ENCODE peak calls at places on chromosomes 5 and 9, in eight cellular contexts. I, M, C, J, Y, V, F and Q are unnamed samples.

GRCh38 chr5:141848771-141849370 is 29.3 kb downstream of the PCDH1 start:
- DNase-seq in I (peak; percentile 76), V (peak; percentile 33), Y (no peak), J (peak; percentile 80), C (peak; percentile 96), M (peak; percentile 83), F (peak; percentile 54), Q (no peak)

GRCh38 chr9:92001244-92001643 is 51.2 kb upstream of the ROR2 start:
- DNase-seq in Y (peak; percentile 62), V (no peak), J (no peak), M (no peak), I (no peak), F (no peak), C (no peak), Q (no peak)

GRCh38 chr9:136587145-136587943 is 41.5 kb upstream of the NOTCH1 start:
- DNase-seq in C (peak; percentile 92), V (no peak), M (no peak), F (no peak), Y (no peak), I (peak; percentile 27), J (peak; percentile 31), Q (no peak)

GRCh38 chr5:117266237-117266725 is 691.7 kb upstream of the SEMA6A start:
- DNase-seq in F (no peak), I (peak; percentile 1), V (no peak), M (no peak), Y (no peak), J (no peak), C (no peak), Q (no peak)

GRCh38 chr9:29214702-29215248 is 1641.5 kb upstream of the C9orf72 start:
- DNase-seq in J (no peak), Y (no peak), F (no peak), M (no peak), C (peak; percentile 73), V (peak; percentile 15), I (no peak), Q (peak; percentile 23)

GRCh38 chr9:33151007-33151557 is 16.1 kb downstream of the B4GALT1 start:
- DNase-seq in M (peak; percentile 53), F (no peak), J (no peak), I (peak; percentile 98), Y (peak; percentile 94), C (peak; percentile 51), V (no peak), Q (no peak)

GRCh38 chr5:97943036-97943435 is 760.0 kb upstream of the RIOK2 start:
- DNase-seq in C (no peak), V (no peak), F (no peak), I (no peak), J (no peak), Y (no peak), M (no peak), Q (no peak)

GRCh38 chr9:128118472-128118857 is 9.1 kb downstream of the PTGES2 start:
- DNase-seq in I (no peak), C (no peak), M (no peak), J (no peak), V (no peak), F (no peak), Y (no peak), Q (peak; percentile 3)

GRCh38 chr5:175878544-175879438 is 7.4 kb downstream of the CPLX2 start:
- DNase-seq in V (no peak), J (peak; percentile 29), I (no peak), M (no peak), C (peak; percentile 83), F (no peak), Y (no peak), Q (no peak)

GRCh38 chr5:145554399-145554798 is 280.7 kb downstream of the PRELID2 start:
- DNase-seq in F (no peak), M (no peak), V (no peak), J (no peak), C (no peak), Y (peak; percentile 35), I (peak; percentile 86), Q (no peak)

GRCh38 chr5:14270212-14270702 is 127.1 kb downstream of the TRIO start:
- DNase-seq in J (no peak), Y (no peak), M (peak; percentile 76), I (peak; percentile 71), V (peak; percentile 21), C (peak; percentile 76), F (peak; percentile 68), Q (no peak)

GRCh38 chr9:84670106-84670800 is 724 bp downstream of the NTRK2 start:
- DNase-seq in I (peak; percentile 21), M (no peak), F (peak; percentile 18), Y (no peak), J (no peak), V (peak; percentile 16), C (peak; percentile 87), Q (peak; percentile 46)
- TF ChIP-seq CTCF in I (no peak), M (no peak), F (no peak), Y (no peak), J (no peak), V (no peak), C (peak; percentile 7), Q (peak; percentile 5)

GRCh38 chr9:69412741-69413150 is 87.7 kb downstream of the ENTREP1 start:
- DNase-seq in V (peak; percentile 64), C (peak; percentile 96), Y (peak; percentile 16), F (no peak), I (peak; percentile 53), M (peak; percentile 62), J (peak; percentile 73), Q (peak; percentile 76)
- TF ChIP-seq CTCF in V (peak; percentile 75), C (peak; percentile 89), Y (peak; percentile 91), F (no peak), I (peak; percentile 82), M (peak; percentile 49), J (peak; percentile 57), Q (peak; percentile 60)

DNA sequence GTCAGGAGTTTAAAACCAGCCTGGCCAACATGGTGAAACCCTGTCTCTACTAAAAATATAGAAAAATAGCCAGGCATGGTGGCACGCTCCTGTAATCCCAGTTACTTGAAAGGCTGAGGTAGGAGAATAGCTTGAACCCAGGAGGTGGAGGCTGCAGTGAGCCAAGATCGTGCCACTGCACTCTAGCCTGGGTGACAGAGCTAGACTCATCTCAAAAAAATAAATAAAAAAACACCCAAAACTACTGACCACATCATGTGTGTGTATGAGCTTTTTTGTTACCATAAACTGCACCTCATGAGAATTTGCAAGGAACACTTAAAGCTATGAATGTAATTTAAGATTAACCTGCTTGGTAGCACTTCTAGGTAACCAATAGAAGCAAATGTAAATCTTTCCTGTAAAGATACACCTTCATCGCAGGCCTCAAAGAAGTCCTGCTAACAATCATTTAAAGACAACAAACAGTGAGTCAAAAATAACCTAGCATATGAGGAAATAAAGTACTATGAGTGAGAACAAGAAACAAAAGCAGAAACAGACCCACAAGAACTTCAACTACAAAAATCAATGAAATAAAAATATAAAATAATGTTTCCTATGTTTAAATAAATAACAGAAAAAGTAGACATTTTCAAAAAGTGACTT is 13.0 kb downstream of the SLC38A9 start:
- DNase-seq in M (no peak), C (no peak), I (no peak), J (no peak), V (no peak), Y (no peak), F (peak; percentile 29), Q (no peak)
- TF ChIP-seq CTCF in M (no peak), C (no peak), I (no peak), J (no peak), V (no peak), Y (no peak), F (no peak), Q (no peak)

GRCh38 chr5:126454081-126454480 is 30.9 kb downstream of the GRAMD2B start:
- DNase-seq in I (peak; percentile 19), V (no peak), M (no peak), F (no peak), C (no peak), J (no peak), Y (no peak), Q (no peak)

GRCh38 chr5:126456217-126456616 is 33.0 kb downstream of the GRAMD2B start:
- DNase-seq in M (no peak), F (no peak), I (no peak), V (no peak), J (no peak), Y (no peak), C (no peak), Q (no peak)

GRCh38 chr5:126455728-126456127 is 32.5 kb downstream of the GRAMD2B start:
- DNase-seq in I (no peak), Y (no peak), C (no peak), J (no peak), V (no peak), F (no peak), M (no peak), Q (no peak)

GRCh38 chr5:126454535-126454934 is 31.3 kb downstream of the GRAMD2B start:
- DNase-seq in I (no peak), C (no peak), M (no peak), V (no peak), Y (no peak), F (no peak), J (no peak), Q (no peak)

GRCh38 chr5:126455264-126455663 is 32.1 kb downstream of the GRAMD2B start:
- DNase-seq in M (no peak), I (no peak), V (no peak), Y (no peak), J (no peak), C (no peak), F (no peak), Q (no peak)
- TF ChIP-seq CTCF in M (no peak), I (no peak), V (no peak), Y (no peak), J (no peak), C (no peak), F (no peak), Q (no peak)

DNA sequence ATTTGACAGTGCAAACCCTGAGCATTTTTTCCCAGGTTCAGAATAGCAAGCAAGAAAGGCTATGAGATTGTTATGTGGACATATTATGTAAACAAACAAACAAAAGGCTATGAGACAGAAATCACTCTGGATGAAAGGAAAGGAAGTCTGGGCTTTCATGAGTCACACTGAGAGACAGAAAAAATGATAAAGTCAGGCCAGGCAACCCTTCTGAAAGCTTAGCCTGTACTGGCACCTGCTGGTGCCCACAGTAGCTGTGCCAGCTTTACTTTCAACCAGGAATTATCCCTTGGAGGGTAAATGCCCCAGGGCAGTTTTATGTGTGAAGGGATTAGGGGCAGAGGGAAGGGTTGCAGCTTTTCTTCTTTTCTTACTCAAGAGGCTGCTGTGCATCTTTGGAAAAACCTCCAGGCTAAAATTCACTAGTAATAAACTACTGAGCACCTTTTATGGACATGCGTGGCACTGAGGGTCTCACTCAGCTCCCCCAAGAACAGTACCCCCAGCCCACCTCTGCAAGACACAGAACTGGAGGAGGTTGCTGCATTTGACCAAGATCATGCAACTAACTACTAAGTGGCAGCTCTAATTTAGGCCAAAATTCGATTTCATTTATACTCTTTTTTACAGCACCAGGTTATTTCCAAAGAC is 41.7 kb downstream of the ACTL7B start:
- DNase-seq in M (peak; percentile 63), Y (peak; percentile 20), I (peak; percentile 37), F (no peak), C (peak; percentile 51), J (no peak), V (no peak), Q (no peak)
- TF ChIP-seq CTCF in M (peak; percentile 68), Y (peak; percentile 59), I (peak; percentile 38), F (no peak), C (peak; percentile 50), J (no peak), V (no peak), Q (no peak)